ENCODE peak calls at places on chromosome 20, in six cellular contexts. K, Y, E, O, Q and X are unnamed samples.

GRCh38 chr20:53929974-53930650 is 140.3 kb downstream of the BCAS1 start:
- DNase-seq in K (no peak), Y (no peak), E (no peak), O (no peak), Q (no peak), X (no peak)

GRCh38 chr20:34537651-34538050 is 20.9 kb upstream of the MAP1LC3A start:
- DNase-seq in K (no peak), Y (no peak), E (no peak), O (no peak), Q (no peak), X (no peak)

GRCh38 chr20:60087563-60088105 is 129.4 kb downstream of the CDH26 start:
- DNase-seq in K (no peak), Y (no peak), E (no peak), O (no peak), Q (peak), X (no peak)

GRCh38 chr20:62236674-62236996 is 1.7 kb upstream of the OSBPL2 start:
- DNase-seq in K (no peak), Y (no peak), E (no peak), O (no peak), Q (peak), X (no peak)

GRCh38 chr20:56934888-56935287 is 305.8 kb downstream of the TFAP2C start:
- DNase-seq in K (no peak), Y (no peak), E (no peak), O (no peak), Q (peak), X (no peak)

GRCh38 chr20:11716239-11716944 is 201.3 kb upstream of the BTBD3 start:
- DNase-seq in K (no peak), Y (no peak), E (peak), O (peak), Q (no peak), X (peak)

GRCh38 chr20:8344106-8344505 is 212.0 kb downstream of the PLCB1 start:
- DNase-seq in K (no peak), Y (no peak), E (no peak), O (no peak), Q (no peak), X (no peak)

GRCh38 chr20:37243937-37244571 is 17.6 kb downstream of the GHRH start:
- DNase-seq in K (no peak), Y (peak), E (no peak), O (no peak), Q (peak), X (no peak)

GRCh38 chr20:61300293-61300692 is 48.2 kb downstream of the CDH4 start:
- DNase-seq in K (no peak), Y (no peak), E (no peak), O (no peak), Q (no peak), X (no peak)

GRCh38 chr20:48194578-48194977 is 409.3 kb upstream of the SULF2 start:
- DNase-seq in K (no peak), Y (no peak), E (no peak), O (no peak), Q (no peak), X (no peak)

GRCh38 chr20:12061471-12061870 is 143.8 kb downstream of the BTBD3 start:
- DNase-seq in K (no peak), Y (no peak), E (no peak), O (no peak), Q (no peak), X (no peak)

GRCh38 chr20:62838511-62838910 is 21.7 kb downstream of the COL9A3 start:
- DNase-seq in K (no peak), Y (no peak), E (no peak), O (no peak), Q (no peak), X (no peak)

GRCh38 chr20:13995841-13996240 is 525 bp downstream of the MACROD2 start:
- DNase-seq in K (no peak), Y (peak), E (no peak), O (peak), Q (peak), X (no peak)

GRCh38 chr20:22905667-22906066 is 129.4 kb upstream of the SSTR4 start:
- DNase-seq in K (no peak), Y (no peak), E (peak), O (no peak), Q (no peak), X (peak)

GRCh38 chr20:17859002-17859615 is 109.5 kb downstream of the SNX5 start:
- DNase-seq in K (no peak), Y (no peak), E (no peak), O (no peak), Q (no peak), X (no peak)

GRCh38 chr20:4667371-4667773 is 54.3 kb upstream of the PRND start:
- DNase-seq in K (no peak), Y (no peak), E (no peak), O (no peak), Q (no peak), X (no peak)

GRCh38 chr20:46209930-46210671 is 92.0 kb downstream of the CD40 start:
- DNase-seq in K (no peak), Y (no peak), E (no peak), O (no peak), Q (peak), X (no peak)

GRCh38 chr20:47770931-47771330 is 14.3 kb downstream of the SULF2 start:
- DNase-seq in K (no peak), Y (no peak), E (no peak), O (no peak), Q (peak), X (no peak)

GRCh38 chr20:4613718-4614620 is 107.7 kb upstream of the PRND start:
- DNase-seq in K (no peak), Y (peak), E (no peak), O (peak), Q (peak), X (no peak)

GRCh38 chr20:59466107-59466815 is 138.1 kb upstream of the PHACTR3 start:
- DNase-seq in K (no peak), Y (no peak), E (no peak), O (no peak), Q (no peak), X (no peak)

GRCh38 chr20:34997171-34997570 is 41.5 kb downstream of the MYH7B start:
- DNase-seq in K (no peak), Y (no peak), E (no peak), O (no peak), Q (peak), X (no peak)

GRCh38 chr20:7772376-7772775 is 167.9 kb downstream of the HAO1 start:
- DNase-seq in K (no peak), Y (no peak), E (no peak), O (no peak), Q (peak), X (peak)

GRCh38 chr20:24906806-24907205 is 42.3 kb upstream of the CST7 start:
- DNase-seq in K (no peak), Y (no peak), E (no peak), O (no peak), Q (no peak), X (no peak)

GRCh38 chr20:965956-966355 is 36.2 kb downstream of the RSPO4 start:
- DNase-seq in K (no peak), Y (no peak), E (no peak), O (no peak), Q (peak), X (no peak)

GRCh38 chr20:45097485-45098095 is 3.3 kb downstream of the KCNS1 start:
- DNase-seq in K (no peak), Y (no peak), E (no peak), O (no peak), Q (no peak), X (no peak)

GRCh38 chr20:64156136-64156885 is 7.9 kb upstream of the MYT1 start:
- DNase-seq in K (no peak), Y (no peak), E (no peak), O (no peak), Q (no peak), X (no peak)

GRCh38 chr20:58174708-58175287 is 53.7 kb downstream of the ANKRD60 start:
- DNase-seq in K (no peak), Y (peak), E (no peak), O (no peak), Q (no peak), X (no peak)

GRCh38 chr20:47196091-47197081 is 160.1 kb downstream of the ZMYND8 start:
- DNase-seq in K (peak), Y (peak), E (no peak), O (peak), Q (peak), X (no peak)